ENCODE peak calls at places on chromosomes 11 and 22, in four cellular contexts. L is T-cell; Q is activated CD8-positive, alpha-beta memory T cell treated with anti-CD3 and anti-CD28 coated beads, Interleukin-2, amount 10 ng/mL, durations not matched to agents 7 days and 5 days; G is NCI-H345. D is an unnamed sample.
A peak's percentile ranks its signal among the peaks of the same experiment; 100 is the strongest.

GRCh38 chr11:56783448-56784041 is 35.0 kb upstream of the OR9G4 start:
- DNase-seq in L (no peak), Q (no peak), G (peak; percentile 60), D (no peak)

GRCh38 chr11:19431059-19431398 is 190.3 kb upstream of the E2F8 start:
- DNase-seq in G (no peak), Q (no peak), L (no peak), D (peak; percentile 43)

GRCh38 chr11:748007-748359 is 719 bp downstream of the TALDO1 start:
- DNase-seq in G (no peak), Q (no peak), L (no peak), D (no peak)

GRCh38 chr11:19849947-19850593 is 137.4 kb downstream of the NAV2 start:
- DNase-seq in L (no peak), Q (no peak), G (no peak), D (no peak)

GRCh38 chr11:76744186-76745058 is 38.7 kb upstream of the TSKU start:
- DNase-seq in G (no peak), L (no peak), Q (no peak), D (no peak)

GRCh38 chr22:41842996-41843970 is 10.4 kb downstream of the SREBF2 start:
- DNase-seq in G (no peak), Q (no peak), L (no peak), D (no peak)

GRCh38 chr22:38826386-38826785 is 17.4 kb downstream of the NPTXR start:
- DNase-seq in Q (no peak), L (no peak), G (no peak), D (no peak)

GRCh38 chr11:46291441-46292143 is 14.1 kb downstream of the CREB3L1 start:
- DNase-seq in L (no peak), G (no peak), Q (no peak), D (peak; percentile 77)

GRCh38 chr11:125443767-125444311 is 52.2 kb downstream of the FEZ1 start:
- DNase-seq in G (no peak), Q (no peak), L (no peak), D (peak; percentile 69)

GRCh38 chr22:50118557-50119168 is 28.9 kb downstream of the MOV10L1 start:
- DNase-seq in Q (no peak), G (no peak), L (no peak), D (peak; percentile 86)

GRCh38 chr11:64885367-64886286 is 7.2 kb upstream of the EHD1 start:
- DNase-seq in Q (peak; percentile 68), L (no peak), G (no peak), D (no peak)

GRCh38 chr11:59172345-59173079 is 580 bp downstream of the DTX4 start:
- DNase-seq in G (peak; percentile 22), Q (no peak), L (no peak), D (peak; percentile 78)